ENCODE peak calls at places on chromosomes 4 and X, in ten cellular contexts. D, A, I, V, T, E, W, H, G and R are unnamed samples.

GRCh38 chr4:184012937-184013336 is 107.8 kb downstream of the STOX2 start:
- DNase-seq in D (no peak), H (no peak), W (no peak), T (no peak), A (peak), V (no peak), G (no peak), E (no peak), I (no peak), R (no peak)

GRCh38 chr4:181819951-181820350 is 423.3 kb upstream of the TENM3 start:
- DNase-seq in W (no peak), A (no peak), G (no peak), H (no peak), E (peak), D (no peak), T (no peak), V (no peak), I (peak), R (no peak)

GRCh38 chr4:17027495-17027894 is 129.1 kb upstream of the LDB2 start:
- DNase-seq in E (no peak), H (no peak), T (no peak), D (no peak), G (no peak), A (no peak), V (peak), I (no peak), W (no peak), R (no peak)

GRCh38 chr4:41745292-41746024 is 3.1 kb downstream of the PHOX2B start:
- DNase-seq in H (no peak), W (no peak), A (no peak), V (no peak), I (no peak), T (no peak), D (peak), E (no peak), G (peak), R (no peak)

GRCh38 chr4:102685768-102686167 is 75.0 kb downstream of the MANBA start:
- DNase-seq in A (no peak), V (no peak), D (no peak), H (no peak), W (no peak), I (no peak), G (no peak), T (no peak), E (no peak), R (no peak)

GRCh38 chrX:106726485-106727437 is at the start of gene RNF128:
- DNase-seq in T (no peak), W (peak), A (peak), D (peak), H (no peak), E (peak), I (peak), G (no peak), V (no peak), R (no peak)

GRCh38 chr4:48085821-48086602 is 48.0 kb downstream of the TXK start:
- DNase-seq in V (no peak), I (no peak), A (no peak), W (no peak), G (no peak), T (no peak), H (no peak), E (no peak), D (no peak), R (no peak)

GRCh38 chr4:169384741-169385140 is 114.0 kb upstream of the SH3RF1 start:
- DNase-seq in W (no peak), I (no peak), A (no peak), V (no peak), E (no peak), G (no peak), D (no peak), H (no peak), T (no peak), R (no peak)

GRCh38 chrX:47628980-47629379 is 750 bp downstream of the CFP start:
- DNase-seq in D (peak), V (no peak), T (no peak), G (no peak), A (no peak), I (no peak), W (no peak), H (no peak), E (no peak), R (no peak)

GRCh38 chrX:17521871-17522693 is 147.1 kb downstream of the NHS start:
- DNase-seq in I (peak), V (peak), A (peak), H (no peak), T (no peak), G (no peak), D (peak), W (no peak), E (peak), R (no peak)

GRCh38 chr4:5030927-5031326 is 11.7 kb upstream of the CYTL1 start:
- DNase-seq in H (no peak), E (no peak), T (no peak), V (no peak), G (no peak), D (no peak), A (no peak), I (no peak), W (no peak), R (no peak)

GRCh38 chr4:3834921-3835521 is 68.8 kb downstream of the ADRA2C start:
- DNase-seq in A (no peak), T (peak), E (no peak), I (peak), G (no peak), W (no peak), V (no peak), D (no peak), H (no peak), R (no peak)

GRCh38 chr4:6134612-6135220 is 65.6 kb downstream of the JAKMIP1 start:
- DNase-seq in D (no peak), A (no peak), I (no peak), V (no peak), W (no peak), H (no peak), G (peak), T (peak), E (no peak), R (peak)

GRCh38 chr4:53233396-53233795 is 132.5 kb downstream of the SCFD2 start:
- DNase-seq in A (no peak), V (no peak), G (no peak), E (no peak), D (no peak), I (no peak), H (no peak), T (peak), W (no peak), R (no peak)

GRCh38 chr4:39320381-39321115 is 45.6 kb downstream of the RFC1 start:
- DNase-seq in H (no peak), D (no peak), I (no peak), A (no peak), V (no peak), G (no peak), T (no peak), W (no peak), E (no peak), R (no peak)

GRCh38 chr4:53267026-53267425 is 98.8 kb downstream of the SCFD2 start:
- DNase-seq in V (no peak), W (no peak), A (no peak), H (no peak), D (no peak), I (no peak), T (no peak), G (no peak), E (no peak), R (no peak)